ENCODE peak calls at places on chromosomes 3 and 15, in four cellular contexts. One of them, this sample, is unnamed.
A peak's percentile ranks its signal among the peaks of the same experiment; 100 is the strongest.

GRCh38 chr3:126932188-126932931 is 50.6 kb upstream of the PLXNA1 start:
- DNase-seq in hepatic stellate cell: peak; percentile 31
- DNase-seq in stimulated activated CD4-positive, alpha-beta T cell treated with anti-CD3 and anti-CD28 coated beads, Interleukin-15, amount 100 ng/mL, for 24 hours: no peak
- DNase-seq in NCI-H345: no peak
- DNase-seq in this sample: no peak

GRCh38 chr15:77983091-77983707 is 94.3 kb downstream of the TBC1D2B start:
- DNase-seq in hepatic stellate cell: no peak
- DNase-seq in stimulated activated CD4-positive, alpha-beta T cell treated with anti-CD3 and anti-CD28 coated beads, Interleukin-15, amount 100 ng/mL, for 24 hours: no peak
- DNase-seq in NCI-H345: no peak
- DNase-seq in this sample: no peak

GRCh38 chr3:64575211-64575844 is 112.5 kb downstream of the ADAMTS9 start:
- DNase-seq in hepatic stellate cell: peak; percentile 8
- DNase-seq in stimulated activated CD4-positive, alpha-beta T cell treated with anti-CD3 and anti-CD28 coated beads, Interleukin-15, amount 100 ng/mL, for 24 hours: no peak
- DNase-seq in NCI-H345: no peak
- DNase-seq in this sample: no peak

GRCh38 chr3:134378818-134379217 is 4.6 kb upstream of the AMOTL2 start:
- DNase-seq in hepatic stellate cell: no peak
- DNase-seq in stimulated activated CD4-positive, alpha-beta T cell treated with anti-CD3 and anti-CD28 coated beads, Interleukin-15, amount 100 ng/mL, for 24 hours: no peak
- DNase-seq in NCI-H345: no peak
- DNase-seq in this sample: no peak

GRCh38 chr3:10469406-10470119 is 35.8 kb downstream of the ATP2B2 start:
- DNase-seq in hepatic stellate cell: no peak
- DNase-seq in stimulated activated CD4-positive, alpha-beta T cell treated with anti-CD3 and anti-CD28 coated beads, Interleukin-15, amount 100 ng/mL, for 24 hours: no peak
- DNase-seq in NCI-H345: no peak
- DNase-seq in this sample: no peak

GRCh38 chr3:60577601-60578000 is 673.7 kb downstream of the FHIT start:
- DNase-seq in hepatic stellate cell: no peak
- DNase-seq in stimulated activated CD4-positive, alpha-beta T cell treated with anti-CD3 and anti-CD28 coated beads, Interleukin-15, amount 100 ng/mL, for 24 hours: no peak
- DNase-seq in NCI-H345: no peak
- DNase-seq in this sample: no peak

GRCh38 chr3:122245513-122246174 is 62.2 kb downstream of the CASR start:
- DNase-seq in hepatic stellate cell: peak; percentile 17
- DNase-seq in stimulated activated CD4-positive, alpha-beta T cell treated with anti-CD3 and anti-CD28 coated beads, Interleukin-15, amount 100 ng/mL, for 24 hours: no peak
- DNase-seq in NCI-H345: no peak
- DNase-seq in this sample: no peak

GRCh38 chr3:50616003-50616769 is 765 bp upstream of the MAPKAPK3 start:
- DNase-seq in hepatic stellate cell: peak; percentile 94
- DNase-seq in stimulated activated CD4-positive, alpha-beta T cell treated with anti-CD3 and anti-CD28 coated beads, Interleukin-15, amount 100 ng/mL, for 24 hours: peak; percentile 91
- DNase-seq in NCI-H345: peak; percentile 81
- DNase-seq in this sample: peak; percentile 85

GRCh38 chr3:51340311-51340829 is 44.7 kb upstream of the MANF start:
- DNase-seq in hepatic stellate cell: peak; percentile 83
- DNase-seq in stimulated activated CD4-positive, alpha-beta T cell treated with anti-CD3 and anti-CD28 coated beads, Interleukin-15, amount 100 ng/mL, for 24 hours: no peak
- DNase-seq in NCI-H345: no peak
- DNase-seq in this sample: no peak

GRCh38 chr3:51977449-51978142 is 2.7 kb downstream of the ABHD14A start:
- DNase-seq in hepatic stellate cell: no peak
- DNase-seq in stimulated activated CD4-positive, alpha-beta T cell treated with anti-CD3 and anti-CD28 coated beads, Interleukin-15, amount 100 ng/mL, for 24 hours: no peak
- DNase-seq in NCI-H345: no peak
- DNase-seq in this sample: no peak

GRCh38 chr3:48716508-48716981 is 476 bp downstream of the IP6K2 start:
- DNase-seq in hepatic stellate cell: no peak
- DNase-seq in stimulated activated CD4-positive, alpha-beta T cell treated with anti-CD3 and anti-CD28 coated beads, Interleukin-15, amount 100 ng/mL, for 24 hours: peak; percentile 33
- DNase-seq in NCI-H345: no peak
- DNase-seq in this sample: peak; percentile 7

GRCh38 chr3:49032646-49033304 is 3.6 kb upstream of the IMPDH2 start:
- DNase-seq in hepatic stellate cell: no peak
- DNase-seq in stimulated activated CD4-positive, alpha-beta T cell treated with anti-CD3 and anti-CD28 coated beads, Interleukin-15, amount 100 ng/mL, for 24 hours: no peak
- DNase-seq in NCI-H345: no peak
- DNase-seq in this sample: no peak

GRCh38 chr3:98556164-98557130 is 24.7 kb downstream of the GPR15 start:
- DNase-seq in hepatic stellate cell: no peak
- DNase-seq in stimulated activated CD4-positive, alpha-beta T cell treated with anti-CD3 and anti-CD28 coated beads, Interleukin-15, amount 100 ng/mL, for 24 hours: peak; percentile 82
- DNase-seq in NCI-H345: no peak
- DNase-seq in this sample: peak; percentile 76

GRCh38 chr3:188185717-188186236 is 31.8 kb downstream of the LPP start:
- DNase-seq in hepatic stellate cell: no peak
- DNase-seq in stimulated activated CD4-positive, alpha-beta T cell treated with anti-CD3 and anti-CD28 coated beads, Interleukin-15, amount 100 ng/mL, for 24 hours: no peak
- DNase-seq in NCI-H345: peak; percentile 49
- DNase-seq in this sample: no peak

GRCh38 chr3:151751161-151751560 is 17.4 kb downstream of the AADACL2 start:
- DNase-seq in hepatic stellate cell: no peak
- DNase-seq in stimulated activated CD4-positive, alpha-beta T cell treated with anti-CD3 and anti-CD28 coated beads, Interleukin-15, amount 100 ng/mL, for 24 hours: no peak
- DNase-seq in NCI-H345: no peak
- DNase-seq in this sample: no peak

GRCh38 chr15:82810863-82811421 is 1.5 kb downstream of the WHAMM start:
- DNase-seq in hepatic stellate cell: no peak
- DNase-seq in stimulated activated CD4-positive, alpha-beta T cell treated with anti-CD3 and anti-CD28 coated beads, Interleukin-15, amount 100 ng/mL, for 24 hours: peak; percentile 53
- DNase-seq in NCI-H345: no peak
- DNase-seq in this sample: peak; percentile 39

GRCh38 chr3:10968390-10968789 is 24.2 kb upstream of the SLC6A1 start:
- DNase-seq in hepatic stellate cell: no peak
- DNase-seq in stimulated activated CD4-positive, alpha-beta T cell treated with anti-CD3 and anti-CD28 coated beads, Interleukin-15, amount 100 ng/mL, for 24 hours: no peak
- DNase-seq in NCI-H345: peak; percentile 63
- DNase-seq in this sample: no peak

GRCh38 chr3:39638286-39638685 is 170.8 kb downstream of the MOBP start:
- DNase-seq in hepatic stellate cell: no peak
- DNase-seq in stimulated activated CD4-positive, alpha-beta T cell treated with anti-CD3 and anti-CD28 coated beads, Interleukin-15, amount 100 ng/mL, for 24 hours: no peak
- DNase-seq in NCI-H345: no peak
- DNase-seq in this sample: no peak

GRCh38 chr15:79978694-79979519 is 7.9 kb upstream of the BCL2A1 start:
- DNase-seq in hepatic stellate cell: peak; percentile 32
- DNase-seq in stimulated activated CD4-positive, alpha-beta T cell treated with anti-CD3 and anti-CD28 coated beads, Interleukin-15, amount 100 ng/mL, for 24 hours: peak; percentile 33
- DNase-seq in NCI-H345: no peak
- DNase-seq in this sample: no peak

GRCh38 chr15:44038801-44039200 is 156.3 kb downstream of the FRMD5 start:
- DNase-seq in hepatic stellate cell: no peak
- DNase-seq in stimulated activated CD4-positive, alpha-beta T cell treated with anti-CD3 and anti-CD28 coated beads, Interleukin-15, amount 100 ng/mL, for 24 hours: no peak
- DNase-seq in NCI-H345: no peak
- DNase-seq in this sample: no peak

GRCh38 chr3:74756586-74756985 is 142.1 kb upstream of the CNTN3 start:
- DNase-seq in hepatic stellate cell: no peak
- DNase-seq in stimulated activated CD4-positive, alpha-beta T cell treated with anti-CD3 and anti-CD28 coated beads, Interleukin-15, amount 100 ng/mL, for 24 hours: no peak
- DNase-seq in NCI-H345: no peak
- DNase-seq in this sample: no peak

GRCh38 chr15:32682569-32682968 is 35.2 kb upstream of the GREM1 start:
- DNase-seq in hepatic stellate cell: peak; percentile 85
- DNase-seq in stimulated activated CD4-positive, alpha-beta T cell treated with anti-CD3 and anti-CD28 coated beads, Interleukin-15, amount 100 ng/mL, for 24 hours: no peak
- DNase-seq in NCI-H345: no peak
- DNase-seq in this sample: no peak

GRCh38 chr15:37134699-37135131 is 34.4 kb upstream of the MEIS2 start:
- DNase-seq in hepatic stellate cell: peak; percentile 40
- DNase-seq in stimulated activated CD4-positive, alpha-beta T cell treated with anti-CD3 and anti-CD28 coated beads, Interleukin-15, amount 100 ng/mL, for 24 hours: no peak
- DNase-seq in NCI-H345: peak; percentile 22
- DNase-seq in this sample: no peak

This sample was measured in activated naive CD8-positive, alpha-beta T cell treated with anti-CD3 and anti-CD28 coated beads for 36 hours.